ENCODE peak calls at places on chromosome 11, in eight cellular contexts. R is tibial nerve; X is Panc1; L is breast epithelium; A is heart right ventricle; Z is fibroblast of lung; E is naive thymus-derived CD4-positive, alpha-beta T cell; N is tibial artery. C is an unnamed sample.

GRCh38 chr11:126079640-126080205 is 17.1 kb upstream of the CDON start:
- DNase-seq in X (no peak), A (no peak), L (no peak), N (no peak), Z (no peak), R (no peak), E (no peak), C (no peak)

GRCh38 chr11:35515224-35515623 is 10.2 kb downstream of the PAMR1 start:
- DNase-seq in L (peak; percentile 62), N (no peak), Z (peak; percentile 73), X (no peak), A (no peak), E (no peak), R (no peak), C (no peak)

GRCh38 chr11:106989056-106989455 is 29.2 kb downstream of the GUCY1A2 start:
- DNase-seq in L (no peak), A (no peak), Z (peak; percentile 49), E (no peak), N (no peak), X (no peak), R (no peak), C (no peak)

GRCh38 chr11:63273685-63274084 is 30.3 kb upstream of the SLC22A25 start:
- DNase-seq in A (no peak), L (no peak), N (no peak), R (no peak), X (no peak), E (no peak), Z (no peak), C (no peak)

GRCh38 chr11:126162286-126163030 is 49.0 kb downstream of the RPUSD4 start:
- DNase-seq in E (no peak), X (no peak), L (no peak), N (no peak), R (no peak), Z (peak; percentile 55), A (no peak), C (no peak)

GRCh38 chr11:131760191-131760951 is 390.0 kb downstream of the NTM start:
- DNase-seq in E (no peak), R (no peak), Z (peak; percentile 86), N (no peak), L (no peak), X (no peak), A (no peak), C (no peak)

GRCh38 chr11:127238321-127238720 is 237.8 kb upstream of the KIRREL3 start:
- DNase-seq in Z (no peak), A (no peak), N (no peak), L (no peak), X (no peak), R (no peak), E (no peak), C (no peak)

GRCh38 chr11:27722117-27722844 is 22.0 kb upstream of the BDNF start:
- DNase-seq in Z (peak; percentile 28), A (no peak), E (no peak), X (no peak), R (no peak), N (no peak), L (no peak), C (no peak)

GRCh38 chr11:36119300-36119699 is 169.9 kb downstream of the COMMD9 start:
- DNase-seq in N (no peak), E (no peak), R (no peak), X (no peak), Z (no peak), A (no peak), L (no peak), C (no peak)

DNA sequence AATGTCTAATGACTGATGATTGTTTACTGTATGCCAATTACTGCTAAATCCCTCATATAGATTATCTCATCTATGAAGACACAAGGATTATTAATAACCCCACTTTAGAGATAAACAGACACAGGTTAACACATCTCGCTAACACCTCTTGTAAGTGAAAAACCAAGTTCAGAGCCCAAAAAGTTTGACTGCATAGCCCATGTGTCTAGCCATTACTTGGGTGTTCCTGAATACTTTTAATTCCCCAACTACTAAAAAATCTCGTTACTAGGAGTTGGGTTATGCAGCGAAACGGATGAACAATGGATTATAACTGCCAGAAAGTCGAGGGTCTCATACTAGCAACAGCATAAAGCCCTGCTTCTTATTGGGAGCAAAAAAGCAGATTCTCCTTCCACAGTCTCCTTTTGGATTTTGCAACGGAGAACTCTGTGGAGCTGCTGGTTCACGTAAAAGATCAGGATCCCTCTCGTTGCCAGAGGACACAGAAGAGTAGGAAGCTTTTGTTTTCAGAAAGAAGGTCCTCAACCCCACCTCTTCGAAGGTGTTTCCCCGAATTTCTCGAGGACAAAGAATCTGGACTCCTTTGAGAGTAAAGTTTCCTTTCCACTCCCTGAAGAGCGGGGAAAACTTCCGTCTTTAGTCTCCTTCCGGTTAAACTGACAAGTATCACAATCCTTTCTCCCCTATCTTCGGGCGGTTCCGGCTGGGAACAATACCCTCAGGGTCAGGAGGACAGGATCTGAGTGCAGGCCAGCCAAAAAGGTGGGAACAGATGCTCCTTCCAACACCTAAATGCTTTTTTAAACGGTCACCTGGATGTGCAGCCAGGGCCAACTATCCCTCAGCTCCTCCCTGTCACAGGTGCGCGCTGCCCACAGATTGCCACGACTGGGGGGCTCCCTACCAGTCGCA is 907 bp downstream of the ZBED5 start:
- DNase-seq in E (peak; percentile 22), X (no peak), Z (peak; percentile 34), A (no peak), R (no peak), N (peak; percentile 66), L (peak; percentile 52), C (no peak)
- H3K4me1 ChIP-seq in E (peaks cover 5% of the 10 kb centered on the region), X (peaks cover 35% of the 10 kb centered on the region), Z (peaks cover 2% of the 10 kb centered on the region), A (no peaks in the 10 kb centered on the region), R (no peaks in the 10 kb centered on the region), N (no peaks in the 10 kb centered on the region), L (no peaks in the 10 kb centered on the region), C (no peaks in the 10 kb centered on the region)

GRCh38 chr11:1009371-1009770 is 27.1 kb downstream of the MUC6 start:
- DNase-seq in E (no peak), A (no peak), N (no peak), Z (no peak), L (no peak), R (no peak), X (no peak), C (no peak)

GRCh38 chr11:1010551-1011319 is 25.8 kb downstream of the MUC6 start:
- DNase-seq in X (no peak), A (no peak), R (no peak), E (no peak), Z (no peak), N (no peak), L (no peak), C (no peak)

GRCh38 chr11:1011320-1011698 is 25.2 kb downstream of the MUC6 start:
- DNase-seq in L (no peak), Z (no peak), R (no peak), N (no peak), X (no peak), A (no peak), E (no peak), C (no peak)

GRCh38 chr11:1008781-1009180 is 27.7 kb downstream of the MUC6 start:
- DNase-seq in Z (no peak), R (no peak), A (no peak), X (no peak), L (no peak), N (no peak), E (no peak), C (no peak)

DNA sequence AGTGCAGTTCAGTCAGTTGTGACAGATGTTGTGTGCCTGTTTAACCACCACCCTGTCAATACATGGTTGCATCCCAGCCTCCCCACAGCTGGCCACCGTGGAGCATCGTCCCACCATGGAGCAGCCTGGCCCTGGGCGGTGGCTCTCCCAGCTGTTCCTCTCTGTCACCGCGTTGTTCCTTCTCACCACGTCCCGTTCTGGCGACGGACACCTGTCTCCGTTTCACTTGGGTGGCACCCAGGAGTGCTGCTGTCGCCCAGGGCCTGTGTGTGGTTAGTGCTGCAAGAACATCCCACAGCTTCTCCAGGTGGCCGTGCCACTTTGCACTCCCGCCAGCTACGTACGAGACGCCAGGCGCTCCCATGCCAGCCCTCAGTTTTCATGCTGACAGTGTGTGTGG is 26.5 kb downstream of the MUC6 start:
- DNase-seq in R (no peak), X (no peak), L (no peak), E (no peak), A (no peak), N (no peak), Z (no peak), C (no peak)
- H3K4me3 ChIP-seq in R (no peak overlapping the region), X (no peak overlapping the region), L (no peak overlapping the region), E (no peak overlapping the region), A (no peak overlapping the region), N (no peak overlapping the region), Z (no peak overlapping the region), C (no peak overlapping the region)

GRCh38 chr11:77470504-77470903 is 3.4 kb downstream of the PAK1 start:
- DNase-seq in Z (no peak), R (no peak), A (no peak), E (no peak), N (no peak), X (no peak), L (no peak), C (no peak)
- H3K27ac ChIP-seq in Z (no peak overlapping the region), R (no peak overlapping the region), A (no peak overlapping the region), E (no peak overlapping the region), N (no peak overlapping the region), X (no peak overlapping the region), L (no peak overlapping the region), C (no peak overlapping the region)

GRCh38 chr11:61889831-61890230 is 1.5 kb downstream of the FADS3 start:
- DNase-seq in N (no peak), L (no peak), Z (no peak), R (no peak), A (no peak), X (no peak), E (no peak), C (no peak)
- H3K4me1 ChIP-seq in N (no peaks in the 10 kb centered on the region), L (peaks cover 4% of the 10 kb centered on the region), Z (peaks cover 3% of the 10 kb centered on the region), R (no peaks in the 10 kb centered on the region), A (peaks cover 14% of the 10 kb centered on the region), X (peaks cover 8% of the 10 kb centered on the region), E (peaks cover 9% of the 10 kb centered on the region), C (no peaks in the 10 kb centered on the region)

DNA sequence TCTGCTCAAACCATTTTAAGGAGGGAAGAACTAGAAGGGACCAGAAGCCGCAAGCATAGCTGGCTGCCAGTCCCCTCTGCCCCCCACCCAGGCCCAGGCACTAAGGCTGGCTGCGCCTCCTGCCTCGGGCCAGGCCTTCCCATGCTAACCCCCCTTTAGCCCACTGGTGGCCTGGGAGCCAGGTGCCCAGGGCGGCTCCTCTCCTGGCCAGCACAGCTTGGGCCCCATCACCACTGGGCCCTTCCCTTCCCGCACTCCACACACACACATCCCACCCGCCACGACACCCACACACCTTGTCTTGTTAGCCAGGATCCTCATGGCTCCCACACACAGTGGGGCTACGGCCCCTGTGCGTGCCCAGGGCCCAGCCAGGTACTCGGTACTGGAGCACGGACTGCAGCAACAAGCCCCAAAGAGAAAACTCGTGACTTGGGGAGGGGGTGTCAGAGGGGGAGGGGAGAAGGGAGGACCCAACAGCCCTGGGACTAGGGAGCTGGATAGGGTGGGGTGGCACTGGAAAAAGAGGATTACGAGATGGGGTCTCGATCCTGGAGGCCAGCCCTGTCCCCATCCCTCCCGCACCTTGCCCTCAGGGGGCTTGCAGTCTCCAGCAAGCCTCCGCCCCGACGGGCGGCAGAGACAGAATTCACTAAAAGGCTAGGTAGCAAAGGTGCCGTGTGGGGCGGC is 16.0 kb downstream of the BCL9L start:
- DNase-seq in Z (no peak), R (no peak), A (no peak), E (peak; percentile 16), X (no peak), N (no peak), L (no peak), C (peak; percentile 78)
- H3K4me3 ChIP-seq in Z (peak overlapping the region; percentile 32), R (peak overlapping the region; percentile 53), A (peak overlapping the region; percentile 55), E (peak overlapping the region; percentile 37), X (peak overlapping the region; percentile 37), N (peak overlapping the region; percentile 52), L (peak overlapping the region; percentile 62), C (peak overlapping the region; percentile 14)

GRCh38 chr11:66720223-66720898 is 8.7 kb downstream of the SPTBN2 start:
- DNase-seq in R (no peak), Z (peak; percentile 18), A (no peak), L (peak; percentile 85), E (no peak), X (no peak), N (no peak), C (no peak)
- H3K27ac ChIP-seq in R (no peak overlapping the region), Z (no peak overlapping the region), A (no peak overlapping the region), L (peak overlapping the region; percentile 78), E (no peak overlapping the region), X (no peak overlapping the region), N (no peak overlapping the region), C (no peak overlapping the region)

C was measured in aorta.